ENCODE peak calls at places on chromosome 4, in five cellular contexts. One of them, this sample, is unnamed.

GRCh38 chr4:138086471-138086870 is 155.7 kb downstream of the SLC7A11 start:
- DNase-seq in cardiac muscle cell: no peak
- DNase-seq in CD8-positive, alpha-beta memory T cell: no peak
- DNase-seq in neural progenitor cell: no peak
- DNase-seq in mammary epithelial cell: no peak
- DNase-seq in this sample: no peak

GRCh38 chr4:5784960-5785611 is 74.1 kb downstream of the EVC start:
- DNase-seq in neural progenitor cell: peak; percentile 55
- DNase-seq in CD8-positive, alpha-beta memory T cell: no peak
- DNase-seq in mammary epithelial cell: no peak
- DNase-seq in cardiac muscle cell: no peak
- DNase-seq in this sample: no peak

GRCh38 chr4:13887010-13887409 is 259.5 kb upstream of the BOD1L1 start:
- DNase-seq in CD8-positive, alpha-beta memory T cell: no peak
- DNase-seq in neural progenitor cell: no peak
- DNase-seq in mammary epithelial cell: no peak
- DNase-seq in cardiac muscle cell: no peak
- DNase-seq in this sample: no peak

GRCh38 chr4:78551420-78552351 is at the start of gene ANXA3:
- DNase-seq in neural progenitor cell: peak; percentile 58
- DNase-seq in cardiac muscle cell: peak; percentile 56
- DNase-seq in CD8-positive, alpha-beta memory T cell: no peak
- DNase-seq in mammary epithelial cell: peak; percentile 70
- DNase-seq in this sample: peak; percentile 65

GRCh38 chr4:117623321-117623720 is 411.0 kb upstream of the NDST3 start:
- DNase-seq in cardiac muscle cell: no peak
- DNase-seq in CD8-positive, alpha-beta memory T cell: no peak
- DNase-seq in mammary epithelial cell: no peak
- DNase-seq in neural progenitor cell: peak; percentile 4
- DNase-seq in this sample: no peak

GRCh38 chr4:150209140-150209829 is 131.0 kb downstream of the DCLK2 start:
- DNase-seq in mammary epithelial cell: peak; percentile 37
- DNase-seq in CD8-positive, alpha-beta memory T cell: no peak
- DNase-seq in neural progenitor cell: peak; percentile 58
- DNase-seq in cardiac muscle cell: peak; percentile 74
- DNase-seq in this sample: peak; percentile 40

GRCh38 chr4:131093303-131093702 is 1997.4 kb downstream of the C4orf33 start:
- DNase-seq in neural progenitor cell: no peak
- DNase-seq in cardiac muscle cell: no peak
- DNase-seq in CD8-positive, alpha-beta memory T cell: no peak
- DNase-seq in mammary epithelial cell: peak; percentile 13
- DNase-seq in this sample: no peak

GRCh38 chr4:5785806-5786680 is 75.0 kb downstream of the EVC start:
- DNase-seq in mammary epithelial cell: peak; percentile 62
- DNase-seq in neural progenitor cell: no peak
- DNase-seq in CD8-positive, alpha-beta memory T cell: no peak
- DNase-seq in cardiac muscle cell: no peak
- DNase-seq in this sample: no peak

GRCh38 chr4:73603307-73603710 is 16.9 kb downstream of the RASSF6 start:
- DNase-seq in cardiac muscle cell: no peak
- DNase-seq in CD8-positive, alpha-beta memory T cell: no peak
- DNase-seq in neural progenitor cell: no peak
- DNase-seq in mammary epithelial cell: peak; percentile 25
- DNase-seq in this sample: no peak

GRCh38 chr4:10028910-10029309 is 7.6 kb upstream of the SLC2A9 start:
- DNase-seq in cardiac muscle cell: no peak
- DNase-seq in mammary epithelial cell: no peak
- DNase-seq in CD8-positive, alpha-beta memory T cell: no peak
- DNase-seq in neural progenitor cell: no peak
- DNase-seq in this sample: no peak

GRCh38 chr4:119068529-119068962 is 67.1 kb upstream of the MYOZ2 start:
- DNase-seq in cardiac muscle cell: no peak
- DNase-seq in mammary epithelial cell: peak; percentile 73
- DNase-seq in neural progenitor cell: no peak
- DNase-seq in CD8-positive, alpha-beta memory T cell: no peak
- DNase-seq in this sample: no peak

GRCh38 chr4:126938023-126938422 is 694.7 kb upstream of the INTU start:
- DNase-seq in mammary epithelial cell: no peak
- DNase-seq in cardiac muscle cell: no peak
- DNase-seq in neural progenitor cell: no peak
- DNase-seq in CD8-positive, alpha-beta memory T cell: no peak
- DNase-seq in this sample: no peak

GRCh38 chr4:151144329-151145072 is 45.1 kb downstream of the RPS3A start:
- DNase-seq in CD8-positive, alpha-beta memory T cell: no peak
- DNase-seq in cardiac muscle cell: no peak
- DNase-seq in mammary epithelial cell: no peak
- DNase-seq in neural progenitor cell: no peak
- DNase-seq in this sample: no peak

GRCh38 chr4:28001698-28002097 is 1141.1 kb downstream of the STIM2 start:
- DNase-seq in neural progenitor cell: no peak
- DNase-seq in cardiac muscle cell: no peak
- DNase-seq in mammary epithelial cell: no peak
- DNase-seq in CD8-positive, alpha-beta memory T cell: no peak
- DNase-seq in this sample: no peak

GRCh38 chr4:52957791-52958190 is 95.7 kb downstream of the RASL11B start:
- DNase-seq in mammary epithelial cell: no peak
- DNase-seq in CD8-positive, alpha-beta memory T cell: no peak
- DNase-seq in neural progenitor cell: no peak
- DNase-seq in cardiac muscle cell: no peak
- DNase-seq in this sample: no peak

GRCh38 chr4:185573651-185574199 is 38.4 kb upstream of the PDLIM3 start:
- DNase-seq in neural progenitor cell: peak; percentile 54
- DNase-seq in CD8-positive, alpha-beta memory T cell: no peak
- DNase-seq in mammary epithelial cell: peak; percentile 71
- DNase-seq in cardiac muscle cell: peak; percentile 56
- DNase-seq in this sample: peak; percentile 83

GRCh38 chr4:48943387-48943786 is 36.8 kb upstream of the OCIAD2 start:
- DNase-seq in CD8-positive, alpha-beta memory T cell: no peak
- DNase-seq in cardiac muscle cell: no peak
- DNase-seq in mammary epithelial cell: peak; percentile 56
- DNase-seq in neural progenitor cell: no peak
- DNase-seq in this sample: no peak

GRCh38 chr4:124936427-124936826 is 223.9 kb upstream of the ANKRD50 start:
- DNase-seq in neural progenitor cell: no peak
- DNase-seq in mammary epithelial cell: no peak
- DNase-seq in cardiac muscle cell: peak; percentile 75
- DNase-seq in CD8-positive, alpha-beta memory T cell: no peak
- DNase-seq in this sample: peak; percentile 19

GRCh38 chr4:48575964-48576363 is 85.9 kb downstream of the ZAR1 start:
- DNase-seq in cardiac muscle cell: no peak
- DNase-seq in CD8-positive, alpha-beta memory T cell: no peak
- DNase-seq in mammary epithelial cell: no peak
- DNase-seq in neural progenitor cell: no peak
- DNase-seq in this sample: no peak

GRCh38 chr4:48008021-48008596 is 8.4 kb downstream of the CNGA1 start:
- DNase-seq in cardiac muscle cell: peak; percentile 21
- DNase-seq in mammary epithelial cell: peak; percentile 21
- DNase-seq in neural progenitor cell: peak; percentile 50
- DNase-seq in CD8-positive, alpha-beta memory T cell: no peak
- DNase-seq in this sample: no peak

GRCh38 chr4:186144596-186145569 is 40.4 kb downstream of the FAM149A start:
- DNase-seq in cardiac muscle cell: peak; percentile 87
- DNase-seq in neural progenitor cell: peak; percentile 95
- DNase-seq in CD8-positive, alpha-beta memory T cell: no peak
- DNase-seq in mammary epithelial cell: peak; percentile 45
- DNase-seq in this sample: peak; percentile 74

GRCh38 chr4:144658015-144658567 is 12.1 kb downstream of the HHIP start:
- DNase-seq in neural progenitor cell: no peak
- DNase-seq in cardiac muscle cell: no peak
- DNase-seq in mammary epithelial cell: no peak
- DNase-seq in CD8-positive, alpha-beta memory T cell: no peak
- DNase-seq in this sample: no peak
- H3K4me1 ChIP-seq in neural progenitor cell: no peaks in the 10 kb centered on the region
- H3K4me1 ChIP-seq in cardiac muscle cell: peaks cover 5% of the 10 kb centered on the region
- H3K4me1 ChIP-seq in mammary epithelial cell: no peaks in the 10 kb centered on the region
- H3K4me1 ChIP-seq in CD8-positive, alpha-beta memory T cell: no peaks in the 10 kb centered on the region
- H3K4me1 ChIP-seq in this sample: no peaks in the 10 kb centered on the region

DNA sequence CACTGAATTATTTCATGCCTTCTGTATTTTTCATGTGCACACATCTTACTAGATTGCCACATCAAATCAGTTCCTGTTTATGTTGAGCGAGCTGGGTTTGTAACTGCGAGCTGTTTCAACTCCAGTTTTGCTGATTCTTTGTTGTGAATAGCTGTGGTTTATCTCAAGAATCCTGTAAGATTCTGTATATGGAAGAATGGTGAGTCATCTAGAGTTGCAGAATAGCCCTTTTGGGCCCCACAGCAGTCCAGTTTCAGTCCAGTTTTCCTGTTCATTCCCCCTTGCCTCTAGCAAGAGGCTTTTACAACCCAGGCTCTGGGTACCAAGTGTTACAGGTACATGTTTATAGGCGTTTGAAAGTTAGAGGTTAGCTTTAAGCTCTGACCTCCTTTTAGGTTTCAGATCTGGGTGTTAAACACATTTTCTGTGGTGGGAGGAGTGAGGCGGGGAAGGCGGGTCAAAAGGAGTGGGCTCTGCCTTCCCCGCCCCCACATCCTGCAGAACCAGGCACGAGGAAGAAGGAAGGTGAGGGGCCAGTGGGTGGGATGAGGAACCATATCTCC is 32.7 kb downstream of the TBC1D14 start:
- DNase-seq in mammary epithelial cell: peak; percentile 90
- DNase-seq in CD8-positive, alpha-beta memory T cell: peak; percentile 22
- DNase-seq in neural progenitor cell: no peak
- DNase-seq in cardiac muscle cell: no peak
- DNase-seq in this sample: no peak
- H3K27ac ChIP-seq in mammary epithelial cell: peak overlapping the region; percentile 75
- H3K27ac ChIP-seq in CD8-positive, alpha-beta memory T cell: peak overlapping the region; percentile 47
- H3K27ac ChIP-seq in neural progenitor cell: no peak overlapping the region
- H3K27ac ChIP-seq in cardiac muscle cell: peak overlapping the region; percentile 38
- H3K27ac ChIP-seq in this sample: peak overlapping the region; percentile 21

GRCh38 chr4:121189811-121190210 is 25.7 kb upstream of the TNIP3 start:
- DNase-seq in cardiac muscle cell: no peak
- DNase-seq in CD8-positive, alpha-beta memory T cell: peak; percentile 21
- DNase-seq in neural progenitor cell: no peak
- DNase-seq in mammary epithelial cell: no peak
- DNase-seq in this sample: no peak
- H3K4me1 ChIP-seq in cardiac muscle cell: no peaks in the 10 kb centered on the region
- H3K4me1 ChIP-seq in CD8-positive, alpha-beta memory T cell: peaks cover 61% of the 10 kb centered on the region
- H3K4me1 ChIP-seq in neural progenitor cell: no peaks in the 10 kb centered on the region
- H3K4me1 ChIP-seq in mammary epithelial cell: peaks cover 5% of the 10 kb centered on the region
- H3K4me1 ChIP-seq in this sample: no peaks in the 10 kb centered on the region

DNA sequence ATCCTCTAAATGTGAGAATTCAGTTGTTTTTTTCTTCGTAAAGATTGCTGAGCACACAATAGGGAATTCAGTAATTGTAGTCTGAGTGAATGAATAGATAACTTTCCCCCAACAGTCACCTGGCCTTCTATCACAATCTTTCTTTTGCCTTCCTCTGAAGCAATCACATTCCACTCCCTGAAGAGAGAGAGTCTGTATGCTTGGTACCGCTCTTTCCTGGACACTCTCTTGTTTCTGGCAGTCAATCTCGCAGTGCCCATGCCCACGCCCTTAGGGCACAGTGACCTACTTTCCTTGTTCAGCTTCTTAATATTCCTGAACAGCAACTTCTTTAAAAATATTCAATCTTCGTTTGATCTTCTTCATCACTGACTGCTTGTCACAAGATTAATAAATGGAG is 255.9 kb downstream of the ADAMTS3 start:
- DNase-seq in CD8-positive, alpha-beta memory T cell: no peak
- DNase-seq in mammary epithelial cell: peak; percentile 53
- DNase-seq in cardiac muscle cell: no peak
- DNase-seq in neural progenitor cell: no peak
- DNase-seq in this sample: no peak
- H3K27ac ChIP-seq in CD8-positive, alpha-beta memory T cell: no peak overlapping the region
- H3K27ac ChIP-seq in mammary epithelial cell: peak overlapping the region; percentile 98
- H3K27ac ChIP-seq in cardiac muscle cell: peak overlapping the region; percentile 49
- H3K27ac ChIP-seq in neural progenitor cell: no peak overlapping the region
- H3K27ac ChIP-seq in this sample: no peak overlapping the region

DNA sequence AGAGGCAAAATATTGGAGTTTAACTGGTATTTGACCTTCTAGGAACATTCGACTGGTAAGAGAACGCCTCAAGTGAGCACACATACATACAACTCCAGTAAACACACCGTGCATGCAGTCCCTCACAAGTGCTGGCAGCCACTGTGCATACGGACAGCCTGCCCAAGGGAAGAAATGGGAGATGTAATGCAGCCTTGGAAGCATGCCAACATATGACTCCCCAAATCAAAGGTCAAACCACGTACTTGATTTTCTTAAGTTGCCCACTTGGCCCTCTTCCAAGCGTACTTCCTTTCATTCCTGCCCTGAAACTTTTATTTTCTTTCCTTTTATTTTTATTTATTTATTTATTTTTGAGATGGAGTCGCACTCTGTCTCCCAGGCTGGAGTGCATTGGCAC is 206.6 kb downstream of the SPRY1 start:
- DNase-seq in cardiac muscle cell: peak; percentile 4
- DNase-seq in mammary epithelial cell: peak; percentile 67
- DNase-seq in neural progenitor cell: no peak
- DNase-seq in CD8-positive, alpha-beta memory T cell: no peak
- DNase-seq in this sample: no peak
- H3K4me1 ChIP-seq in cardiac muscle cell: no peaks in the 10 kb centered on the region
- H3K4me1 ChIP-seq in mammary epithelial cell: peaks cover 27% of the 10 kb centered on the region
- H3K4me1 ChIP-seq in neural progenitor cell: peaks cover 20% of the 10 kb centered on the region
- H3K4me1 ChIP-seq in CD8-positive, alpha-beta memory T cell: peaks cover 17% of the 10 kb centered on the region
- H3K4me1 ChIP-seq in this sample: peaks cover 17% of the 10 kb centered on the region

DNA sequence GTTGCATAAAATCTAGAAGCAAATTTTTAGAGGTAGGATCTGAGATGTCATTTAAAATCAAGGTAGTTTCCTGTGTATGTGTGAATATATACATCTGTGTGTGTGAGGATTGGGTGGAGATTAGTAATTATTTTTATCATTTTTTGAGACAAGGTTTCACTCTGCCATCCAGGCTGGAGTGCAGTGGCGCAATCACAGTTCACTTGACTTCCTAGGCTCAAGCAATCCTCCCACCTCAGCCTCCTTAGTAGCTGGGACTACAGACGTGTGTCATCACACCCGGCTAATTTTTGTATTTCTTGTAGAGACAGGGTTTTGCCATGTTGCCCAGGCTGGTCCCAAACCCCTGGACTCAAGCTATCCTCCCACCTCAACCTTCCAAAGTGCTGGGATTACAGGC is 188.3 kb downstream of the RAPGEF2 start:
- DNase-seq in CD8-positive, alpha-beta memory T cell: no peak
- DNase-seq in cardiac muscle cell: no peak
- DNase-seq in neural progenitor cell: no peak
- DNase-seq in mammary epithelial cell: no peak
- DNase-seq in this sample: no peak
- H3K27ac ChIP-seq in CD8-positive, alpha-beta memory T cell: no peak overlapping the region
- H3K27ac ChIP-seq in cardiac muscle cell: no peak overlapping the region
- H3K27ac ChIP-seq in neural progenitor cell: no peak overlapping the region
- H3K27ac ChIP-seq in mammary epithelial cell: peak overlapping the region; percentile 49
- H3K27ac ChIP-seq in this sample: no peak overlapping the region

DNA sequence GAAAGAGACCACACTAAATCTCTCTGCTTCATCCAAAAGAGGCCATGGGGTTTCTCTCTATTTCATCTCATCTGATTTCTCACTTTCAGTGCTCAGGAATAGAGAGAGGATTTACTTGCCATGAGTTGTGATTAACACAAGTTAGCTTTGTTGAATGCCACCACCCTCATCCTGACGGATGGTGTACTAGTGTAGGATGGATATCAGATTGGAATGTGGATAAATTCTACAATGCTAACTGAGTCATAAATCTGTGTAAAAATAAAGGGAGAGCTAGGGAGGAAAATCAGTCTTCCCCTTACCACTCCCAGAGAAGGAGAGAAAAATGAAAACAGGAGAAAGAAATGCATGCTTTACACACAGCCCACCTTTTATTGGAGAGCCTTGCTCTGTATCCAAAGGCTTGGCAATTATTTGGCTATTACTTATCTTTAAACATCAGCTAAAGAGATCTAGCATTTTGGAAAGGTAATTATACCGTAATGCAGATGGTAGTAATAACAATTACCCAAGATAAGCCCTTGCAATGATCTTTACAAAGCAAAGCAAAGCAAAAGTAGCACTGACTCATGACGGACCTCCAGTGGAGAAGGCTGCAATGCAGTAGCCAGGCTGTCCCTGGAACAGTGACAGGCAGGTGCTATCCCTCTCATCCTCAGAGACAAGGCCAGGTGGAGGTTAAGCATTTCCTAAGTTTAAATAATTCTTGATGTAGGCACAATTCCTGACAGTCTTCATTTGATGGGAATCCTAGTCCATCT is 306.3 kb upstream of the PPARGC1A start:
- DNase-seq in CD8-positive, alpha-beta memory T cell: no peak
- DNase-seq in mammary epithelial cell: no peak
- DNase-seq in cardiac muscle cell: no peak
- DNase-seq in neural progenitor cell: no peak
- DNase-seq in this sample: no peak
- H3K4me1 ChIP-seq in CD8-positive, alpha-beta memory T cell: no peaks in the 10 kb centered on the region
- H3K4me1 ChIP-seq in mammary epithelial cell: no peaks in the 10 kb centered on the region
- H3K4me1 ChIP-seq in cardiac muscle cell: no peaks in the 10 kb centered on the region
- H3K4me1 ChIP-seq in neural progenitor cell: no peaks in the 10 kb centered on the region
- H3K4me1 ChIP-seq in this sample: no peaks in the 10 kb centered on the region

This sample was measured in psoas muscle.